ENCODE peak calls at places on chromosomes 5 and 9, in ten cellular contexts. K, Q, S, E, C, Y, D, U, A and I are unnamed samples.

GRCh38 chr9:130028493-130029222 is 14.3 kb downstream of the FNBP1 start:
- ATAC-seq in Y (peak), S (no peak), D (peak), E (no peak), K (no peak), A (no peak), C (peak), U (no peak), Q (no peak), I (no peak)

GRCh38 chr9:2874001-2874750 is 30.3 kb upstream of the PUM3 start:
- ATAC-seq in C (no peak), K (no peak), E (no peak), U (no peak), Q (no peak), D (no peak), S (no peak), A (no peak), Y (no peak), I (no peak)

GRCh38 chr5:44252545-44252944 is 136.7 kb downstream of the FGF10 start:
- ATAC-seq in Q (no peak), S (no peak), A (no peak), C (no peak), D (no peak), Y (no peak), U (no peak), E (no peak), K (no peak), I (no peak)

GRCh38 chr9:25716220-25716872 is 38.1 kb upstream of the TUSC1 start:
- ATAC-seq in U (peak), C (peak), E (peak), Y (peak), K (no peak), D (peak), A (peak), S (no peak), Q (peak), I (no peak)

GRCh38 chr9:130972957-130973685 is 34.1 kb upstream of the FIBCD1 start:
- ATAC-seq in D (no peak), U (no peak), Y (no peak), C (no peak), Q (no peak), S (no peak), A (no peak), E (peak), K (no peak), I (no peak)

GRCh38 chr5:14842117-14842516 is 29.5 kb downstream of the ANKH start:
- ATAC-seq in D (no peak), K (no peak), C (no peak), E (no peak), U (no peak), Y (no peak), Q (no peak), A (no peak), S (no peak), I (no peak)

GRCh38 chr5:150734579-150735384 is 24.0 kb downstream of the DCTN4 start:
- ATAC-seq in A (peak), Q (peak), U (peak), S (no peak), C (peak), D (peak), Y (peak), E (no peak), K (no peak), I (no peak)

GRCh38 chr9:14307989-14308750 is 5.8 kb downstream of the NFIB start:
- ATAC-seq in Y (no peak), Q (peak), S (no peak), A (peak), D (peak), U (no peak), E (no peak), K (no peak), C (no peak), I (no peak)

GRCh38 chr5:168479166-168479565 is 7.1 kb upstream of the RARS1 start:
- ATAC-seq in Q (no peak), D (no peak), U (no peak), A (no peak), Y (no peak), S (no peak), C (no peak), E (peak), K (no peak), I (no peak)

GRCh38 chr5:9533577-9534334 is 12.1 kb downstream of the SEMA5A start:
- ATAC-seq in Y (no peak), Q (no peak), U (no peak), E (no peak), D (no peak), A (no peak), S (no peak), K (no peak), C (no peak), I (no peak)

GRCh38 chr9:13461588-13461987 is 182.1 kb upstream of the MPDZ start:
- ATAC-seq in U (no peak), D (no peak), Q (no peak), A (no peak), K (no peak), C (no peak), S (no peak), Y (no peak), E (no peak), I (no peak)

GRCh38 chr9:36092509-36093215 is 43.9 kb upstream of the GLIPR2 start:
- ATAC-seq in Q (peak), K (peak), U (peak), Y (peak), A (no peak), D (peak), S (peak), C (peak), E (no peak), I (peak)

GRCh38 chr5:39542511-39542910 is 117.7 kb upstream of the DAB2 start:
- ATAC-seq in D (peak), K (no peak), Y (no peak), S (no peak), E (no peak), C (no peak), Q (peak), A (no peak), U (peak), I (no peak)

GRCh38 chr9:132002827-132003704 is 76.6 kb downstream of the MED27 start:
- ATAC-seq in C (no peak), A (no peak), U (no peak), D (no peak), E (no peak), Y (no peak), K (no peak), S (no peak), Q (no peak), I (peak)

GRCh38 chr9:135480942-135481315 is 1.3 kb downstream of the PPP1R26 start:
- ATAC-seq in S (no peak), D (no peak), U (no peak), C (no peak), A (no peak), Q (no peak), E (peak), Y (no peak), K (peak), I (no peak)

GRCh38 chr5:55773057-55773456 is 35.2 kb downstream of the DDX4 start:
- ATAC-seq in E (peak), C (no peak), D (no peak), Q (no peak), K (no peak), U (no peak), A (no peak), Y (no peak), S (no peak), I (no peak)

GRCh38 chr9:72524820-72525539 is 3.6 kb downstream of the TMC1 start:
- ATAC-seq in U (no peak), S (no peak), D (peak), K (no peak), C (peak), E (peak), A (no peak), Y (peak), Q (peak), I (peak)

GRCh38 chr9:72145093-72145492 is 4.1 kb upstream of the GDA start:
- ATAC-seq in D (no peak), E (no peak), K (no peak), Y (peak), U (no peak), A (no peak), C (peak), Q (no peak), S (no peak), I (no peak)

GRCh38 chr5:109983135-109983534 is 293.4 kb downstream of the MAN2A1 start:
- ATAC-seq in C (no peak), K (no peak), A (no peak), D (no peak), E (no peak), Q (no peak), U (no peak), S (no peak), Y (no peak), I (no peak)

GRCh38 chr9:125585503-125586172 is 121.4 kb downstream of the MAPKAP1 start:
- ATAC-seq in Y (no peak), U (no peak), D (no peak), K (no peak), Q (no peak), A (no peak), E (no peak), C (peak), S (no peak), I (no peak)

GRCh38 chr9:81573415-81574321 is 115.7 kb downstream of the TLE1 start:
- ATAC-seq in A (no peak), C (no peak), E (no peak), S (no peak), K (no peak), D (no peak), U (no peak), Y (no peak), Q (no peak), I (no peak)